ENCODE peak calls at places on chromosomes 13 and 19, in five cellular contexts. V is heart right ventricle; F is body of pancreas; Z is activated naive CD8-positive, alpha-beta T cell treated with anti-CD3 and anti-CD28 coated beads for 36 hours; K is non-pigmented ciliary epithelial cell. U is an unnamed sample.

GRCh38 chr19:34669305-34669704 is 7.7 kb downstream of the SCGB2B2 start:
- DNase-seq in F (peak), K (no peak), V (no peak), Z (no peak), U (no peak)

GRCh38 chr13:25708268-25708667 is 336.5 kb downstream of the ATP8A2 start:
- DNase-seq in V (no peak), Z (no peak), K (no peak), F (no peak), U (no peak)

GRCh38 chr19:41352609-41353465 is 885 bp downstream of the TGFB1 start:
- DNase-seq in F (peak), K (no peak), Z (peak), V (peak), U (peak)

GRCh38 chr13:38637576-38637975 is 49.3 kb upstream of the FREM2 start:
- DNase-seq in V (no peak), K (no peak), F (no peak), Z (no peak), U (no peak)

GRCh38 chr13:31369213-31369612 is 169.4 kb downstream of the B3GLCT start:
- DNase-seq in V (no peak), Z (no peak), F (no peak), K (no peak), U (no peak)

GRCh38 chr13:98873377-98874028 is 104.4 kb downstream of the DOCK9 start:
- DNase-seq in V (no peak), F (no peak), K (no peak), Z (no peak), U (no peak)

GRCh38 chr13:113122571-113123225 is at the start of gene F10:
- DNase-seq in K (peak), Z (no peak), F (peak), V (peak), U (peak)

GRCh38 chr13:40589285-40590109 is 76.9 kb downstream of the FOXO1 start:
- DNase-seq in Z (no peak), K (peak), V (no peak), F (peak), U (no peak)

GRCh38 chr13:19910336-19911072 is 47.1 kb upstream of the ZMYM5 start:
- DNase-seq in F (no peak), K (peak), V (no peak), Z (no peak), U (no peak)

GRCh38 chr19:12938536-12939291 is at the start of gene CALR:
- DNase-seq in K (no peak), Z (no peak), F (peak), V (peak), U (no peak)

GRCh38 chr13:41682766-41683165 is 225.4 kb downstream of the RGCC start:
- DNase-seq in F (no peak), V (no peak), K (no peak), Z (no peak), U (no peak)

GRCh38 chr19:56988271-56988670 is 131.5 kb upstream of the USP29 start:
- DNase-seq in Z (no peak), K (no peak), V (no peak), F (no peak), U (no peak)

GRCh38 chr13:28147489-28147888 is 9.1 kb downstream of the PAN3 start:
- DNase-seq in V (no peak), K (no peak), F (no peak), Z (no peak), U (no peak)

GRCh38 chr13:44249439-44249838 is 124.2 kb upstream of the SERP2 start:
- DNase-seq in K (no peak), F (peak), V (peak), Z (no peak), U (peak)

GRCh38 chr19:28582344-28582743 is 630.6 kb downstream of the UQCRFS1 start:
- DNase-seq in Z (no peak), K (no peak), V (no peak), F (no peak), U (no peak)

GRCh38 chr13:109740121-109740520 is 46.3 kb downstream of the IRS2 start:
- DNase-seq in F (peak), K (no peak), Z (no peak), V (no peak), U (no peak)

GRCh38 chr13:25783076-25783475 is 268.7 kb downstream of the SHISA2 start:
- DNase-seq in F (no peak), K (no peak), Z (no peak), V (no peak), U (no peak)

GRCh38 chr13:31067416-31068118 is 94.1 kb downstream of the HSPH1 start:
- DNase-seq in V (no peak), K (no peak), F (no peak), Z (no peak), U (no peak)

GRCh38 chr13:49421391-49421790 is 22.5 kb downstream of the CAB39L start:
- DNase-seq in K (no peak), Z (peak), F (peak), V (no peak), U (no peak)

GRCh38 chr19:40603071-40603718 is 2.0 kb downstream of the LTBP4 start:
- DNase-seq in F (no peak), Z (no peak), V (no peak), K (no peak), U (no peak)

GRCh38 chr13:20851844-20852402 is 50.6 kb downstream of the XPO4 start:
- DNase-seq in F (no peak), V (no peak), Z (no peak), K (no peak), U (no peak)

GRCh38 chr19:40815223-40815622 is 16.2 kb downstream of the EGLN2 start:
- DNase-seq in Z (no peak), F (no peak), K (no peak), V (no peak), U (no peak)

GRCh38 chr13:24381539-24382265 is 72.3 kb downstream of the C1QTNF9 start:
- DNase-seq in K (no peak), Z (peak), V (no peak), F (no peak), U (no peak)

GRCh38 chr19:40592170-40592569 is 9.0 kb upstream of the LTBP4 start:
- DNase-seq in K (no peak), Z (no peak), V (no peak), F (peak), U (no peak)

GRCh38 chr19:34367424-34367957 is 2.5 kb downstream of the GPI start:
- DNase-seq in V (no peak), Z (no peak), F (no peak), K (no peak), U (no peak)

GRCh38 chr19:46955114-46955812 is 64.4 kb upstream of the NPAS1 start:
- DNase-seq in F (no peak), K (no peak), V (no peak), Z (no peak), U (no peak)